ENCODE peak calls at places on chromosomes 13 and 19, in eight cellular contexts. V is left ventricle myocardium inferior, C is fibroblast of lung, O is testis, G is lower leg skin, X is tibial nerve, F is aorta, E is ascending aorta. L is an unnamed sample.

GRCh38 chr13:50684366-50684765 is 159.1 kb downstream of the DLEU7 start:
- DNase-seq in V (peak; percentile 29), C (no peak), O (no peak), G (no peak), X (no peak), F (no peak), E (no peak), L (no peak)

GRCh38 chr19:39845621-39846175 is 481 bp downstream of the FBL start:
- DNase-seq in V (no peak), C (no peak), O (no peak), G (no peak), X (no peak), F (peak; percentile 79), E (no peak), L (no peak)

GRCh38 chr19:41541990-41542584 is 33.9 kb upstream of the CEACAM21 start:
- DNase-seq in V (peak; percentile 56), C (peak; percentile 21), O (peak; percentile 71), G (no peak), X (peak; percentile 38), F (peak; percentile 78), E (no peak), L (no peak)

GRCh38 chr13:31200636-31200970 is 828 bp downstream of the B3GLCT start:
- DNase-seq in V (peak; percentile 40), C (peak; percentile 23), O (peak; percentile 49), G (peak; percentile 26), X (no peak), F (peak; percentile 88), E (no peak), L (no peak)

GRCh38 chr13:67416047-67416925 is 186.2 kb upstream of the PCDH9 start:
- DNase-seq in V (no peak), C (peak; percentile 38), O (peak; percentile 58), G (no peak), X (no peak), F (no peak), E (no peak), L (no peak)

GRCh38 chr13:88617176-88617575 is 946.0 kb downstream of the SLITRK5 start:
- DNase-seq in V (no peak), C (no peak), O (no peak), G (no peak), X (no peak), F (no peak), E (no peak), L (no peak)

GRCh38 chr19:6048808-6049405 is 61.4 kb downstream of the RFX2 start:
- DNase-seq in V (peak; percentile 69), C (peak; percentile 71), O (peak; percentile 85), G (peak; percentile 74), X (peak; percentile 62), F (peak; percentile 91), E (no peak), L (no peak)

GRCh38 chr19:6806488-6806887 is 34.0 kb downstream of the VAV1 start:
- DNase-seq in V (no peak), C (no peak), O (peak; percentile 34), G (no peak), X (no peak), F (no peak), E (no peak), L (no peak)

GRCh38 chr19:3186891-3187661 is 1.3 kb downstream of the NCLN start:
- DNase-seq in V (no peak), C (no peak), O (no peak), G (no peak), X (no peak), F (peak; percentile 73), E (no peak), L (no peak)

GRCh38 chr13:109790951-109791605 is 4.7 kb upstream of the IRS2 start:
- DNase-seq in V (no peak), C (peak; percentile 62), O (peak; percentile 46), G (no peak), X (no peak), F (no peak), E (no peak), L (no peak)

GRCh38 chr19:6412111-6412999 is 12.3 kb downstream of the KHSRP start:
- DNase-seq in V (no peak), C (peak; percentile 9), O (peak; percentile 36), G (no peak), X (no peak), F (no peak), E (no peak), L (no peak)

GRCh38 chr19:3586707-3587346 is 1.5 kb downstream of the GIPC3 start:
- DNase-seq in V (no peak), C (no peak), O (no peak), G (no peak), X (no peak), F (no peak), E (no peak), L (no peak)

GRCh38 chr13:91347996-91348905 is 764 bp downstream of the MIR17HG start:
- DNase-seq in V (peak; percentile 46), C (no peak), O (peak; percentile 51), G (peak; percentile 16), X (peak; percentile 20), F (peak; percentile 87), E (no peak), L (no peak)

GRCh38 chr13:79382545-79383275 is 23.3 kb downstream of the RBM26 start:
- DNase-seq in V (no peak), C (no peak), O (no peak), G (no peak), X (no peak), F (no peak), E (no peak), L (no peak)

GRCh38 chr13:95023405-95023804 is 277.8 kb downstream of the ABCC4 start:
- DNase-seq in V (no peak), C (no peak), O (no peak), G (no peak), X (no peak), F (no peak), E (no peak), L (no peak)

GRCh38 chr13:48493076-48493765 is 39.7 kb downstream of the RCBTB2 start:
- DNase-seq in V (no peak), C (no peak), O (no peak), G (no peak), X (no peak), F (no peak), E (no peak), L (no peak)

GRCh38 chr13:49669735-49670309 is 21.5 kb downstream of the EBPL start:
- DNase-seq in V (no peak), C (peak; percentile 86), O (peak; percentile 70), G (no peak), X (no peak), F (no peak), E (no peak), L (no peak)

GRCh38 chr19:21532904-21533303 is 27.5 kb downstream of the ZNF429 start:
- DNase-seq in V (no peak), C (no peak), O (no peak), G (no peak), X (no peak), F (no peak), E (no peak), L (no peak)

GRCh38 chr19:4524808-4525562 is 6.7 kb upstream of the PLIN4 start:
- DNase-seq in V (peak; percentile 58), C (peak; percentile 43), O (peak; percentile 57), G (peak; percentile 22), X (peak; percentile 28), F (peak; percentile 88), E (no peak), L (no peak)

GRCh38 chr13:55418095-55418494 is 1722.6 kb upstream of the PRR20A start:
- DNase-seq in V (no peak), C (no peak), O (no peak), G (no peak), X (no peak), F (no peak), E (no peak), L (no peak)

GRCh38 chr13:112522578-112522977 is 65.4 kb downstream of the TUBGCP3 start:
- DNase-seq in V (no peak), C (peak; percentile 45), O (no peak), G (no peak), X (no peak), F (no peak), E (no peak), L (no peak)

GRCh38 chr13:41017744-41018582 is 1.2 kb downstream of the ELF1 start:
- DNase-seq in V (no peak), C (no peak), O (no peak), G (no peak), X (no peak), F (no peak), E (no peak), L (no peak)

GRCh38 chr13:41017153-41017552 is 2.0 kb downstream of the ELF1 start:
- DNase-seq in V (no peak), C (no peak), O (peak; percentile 37), G (peak; percentile 33), X (no peak), F (no peak), E (no peak), L (no peak)

GRCh38 chr13:41019578-41020347 is 647 bp upstream of the ELF1 start:
- DNase-seq in V (no peak), C (no peak), O (no peak), G (no peak), X (no peak), F (no peak), E (no peak), L (no peak)

GRCh38 chr13:41019027-41019487 is at the start of gene ELF1:
- DNase-seq in V (no peak), C (peak; percentile 65), O (peak; percentile 39), G (peak; percentile 77), X (no peak), F (no peak), E (peak; percentile 14), L (no peak)

GRCh38 chr13:41018583-41018909 is 570 bp downstream of the ELF1 start:
- DNase-seq in V (no peak), C (no peak), O (no peak), G (no peak), X (no peak), F (no peak), E (no peak), L (no peak)
- H3K4me3 ChIP-seq in V (peak overlapping the region; percentile 39), C (no peak overlapping the region), O (no peak overlapping the region), G (no peak overlapping the region), X (peak overlapping the region; percentile 31), F (no peak overlapping the region), E (peak overlapping the region; percentile 26), L (no peak overlapping the region)

DNA sequence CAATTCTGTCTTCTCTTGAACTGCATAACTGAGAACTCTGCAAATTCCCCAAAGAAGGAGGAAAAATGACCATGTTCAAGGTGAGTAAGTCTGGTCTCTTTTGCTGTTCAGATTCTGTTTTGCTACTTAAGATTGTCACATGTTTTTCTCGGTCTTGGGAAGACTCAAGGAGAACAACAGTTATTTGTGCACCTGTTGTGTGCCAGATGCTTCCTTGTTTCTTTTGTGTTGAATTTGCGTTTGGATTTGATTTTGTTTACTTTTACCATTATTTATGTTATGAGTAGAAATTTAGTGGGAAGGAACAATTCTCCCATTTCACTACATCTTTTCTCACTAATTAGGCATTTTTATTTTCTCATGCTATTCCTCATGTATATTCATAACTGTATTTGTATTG is 4.4 kb downstream of the ZNF284 start:
- DNase-seq in V (no peak), C (no peak), O (no peak), G (no peak), X (no peak), F (no peak), E (no peak), L (no peak)
- H3K4me3 ChIP-seq in V (no peak overlapping the region), C (no peak overlapping the region), O (no peak overlapping the region), G (no peak overlapping the region), X (no peak overlapping the region), F (no peak overlapping the region), E (no peak overlapping the region), L (no peak overlapping the region)

GRCh38 chr13:37870489-37870845 is 895 bp upstream of the TRPC4 start:
- DNase-seq in V (no peak), C (no peak), O (no peak), G (no peak), X (no peak), F (no peak), E (no peak), L (no peak)
- H3K4me3 ChIP-seq in V (peak overlapping the region; percentile 73), C (peak overlapping the region; percentile 68), O (peak overlapping the region; percentile 24), G (no peak overlapping the region), X (peak overlapping the region; percentile 52), F (peak overlapping the region; percentile 7), E (peak overlapping the region; percentile 75), L (peak overlapping the region; percentile 97)

GRCh38 chr19:49364083-49364687 is 508 bp downstream of the DKKL1 start:
- DNase-seq in V (no peak), C (no peak), O (no peak), G (no peak), X (no peak), F (no peak), E (no peak), L (no peak)
- H3K4me3 ChIP-seq in V (peak overlapping the region; percentile 85), C (peak overlapping the region; percentile 84), O (peak overlapping the region; percentile 74), G (no peak overlapping the region), X (peak overlapping the region; percentile 85), F (no peak overlapping the region), E (peak overlapping the region; percentile 76), L (peak overlapping the region; percentile 71)

L was measured in AG09309.